ENCODE peak calls at places on chromosomes 12 and 14, in six cellular contexts. U, X, S, L, K and V are unnamed samples.

GRCh38 chr12:93790472-93791152 is 113.4 kb downstream of the CRADD start:
- DNase-seq in U (no peak), X (no peak), S (no peak), L (no peak), K (no peak), V (no peak)

GRCh38 chr14:103113774-103114173 is 9.5 kb upstream of the TNFAIP2 start:
- DNase-seq in U (no peak), X (no peak), S (no peak), L (no peak), K (no peak), V (no peak)

GRCh38 chr14:31879661-31880348 is 197.3 kb upstream of the ARHGAP5 start:
- DNase-seq in U (no peak), X (no peak), S (no peak), L (no peak), K (no peak), V (no peak)

GRCh38 chr12:119328111-119328510 is 6.4 kb upstream of the CCDC60 start:
- DNase-seq in U (peak; percentile 46), X (peak; percentile 75), S (peak; percentile 52), L (no peak), K (no peak), V (no peak)

GRCh38 chr12:33752854-33753253 is 269.4 kb upstream of the ALG10 start:
- DNase-seq in U (no peak), X (no peak), S (no peak), L (no peak), K (no peak), V (no peak)

GRCh38 chr14:39266871-39267591 is 33.3 kb downstream of the MIA2 start:
- DNase-seq in U (peak; percentile 85), X (peak; percentile 82), S (peak; percentile 88), L (peak; percentile 77), K (peak; percentile 52), V (peak; percentile 10)

GRCh38 chr14:76201162-76201561 is 49.4 kb downstream of the GPATCH2L start:
- DNase-seq in U (no peak), X (no peak), S (no peak), L (no peak), K (no peak), V (no peak)

GRCh38 chr14:90732142-90732541 is 84.1 kb downstream of the TTC7B start:
- DNase-seq in U (no peak), X (no peak), S (no peak), L (no peak), K (no peak), V (peak; percentile 18)

GRCh38 chr12:2876431-2877046 is 435 bp downstream of the FOXM1 start:
- DNase-seq in U (no peak), X (no peak), S (peak; percentile 60), L (peak; percentile 12), K (no peak), V (no peak)

GRCh38 chr12:48927261-48927660 is 2.0 kb upstream of the FKBP11 start:
- DNase-seq in U (no peak), X (no peak), S (no peak), L (no peak), K (no peak), V (no peak)

GRCh38 chr14:33945329-33945728 is 5.5 kb downstream of the EGLN3 start:
- DNase-seq in U (no peak), X (no peak), S (no peak), L (no peak), K (no peak), V (no peak)

GRCh38 chr12:123064356-123064755 is 83.9 kb downstream of the ARL6IP4 start:
- DNase-seq in U (no peak), X (no peak), S (no peak), L (no peak), K (no peak), V (no peak)

GRCh38 chr14:89908712-89909450 is 45.6 kb downstream of the EFCAB11 start:
- DNase-seq in U (no peak), X (no peak), S (no peak), L (no peak), K (no peak), V (no peak)

GRCh38 chr14:61619494-61619893 is 75.8 kb upstream of the HIF1A start:
- DNase-seq in U (no peak), X (no peak), S (no peak), L (no peak), K (no peak), V (no peak)

GRCh38 chr12:2503762-2504161 is 291.0 kb upstream of the FKBP4 start:
- DNase-seq in U (peak; percentile 69), X (no peak), S (no peak), L (no peak), K (no peak), V (no peak)

GRCh38 chr12:48160807-48161206 is 3.5 kb upstream of the ASB8 start:
- DNase-seq in U (no peak), X (no peak), S (no peak), L (no peak), K (no peak), V (no peak)

GRCh38 chr14:96783306-96784224 is 13.6 kb upstream of the VRK1 start:
- DNase-seq in U (no peak), X (no peak), S (no peak), L (no peak), K (no peak), V (peak; percentile 65)

GRCh38 chr12:65685514-65685913 is 138.8 kb upstream of the HMGA2 start:
- DNase-seq in U (peak; percentile 43), X (no peak), S (no peak), L (no peak), K (no peak), V (no peak)

GRCh38 chr12:1776139-1776975 is 44.0 kb upstream of the LRTM2 start:
- DNase-seq in U (no peak), X (no peak), S (no peak), L (no peak), K (no peak), V (no peak)

GRCh38 chr14:61472025-61472672 is 150.8 kb downstream of the PRKCH start:
- DNase-seq in U (peak; percentile 54), X (no peak), S (peak; percentile 2), L (peak; percentile 65), K (peak; percentile 53), V (no peak)

GRCh38 chr12:91113621-91114020 is 2.3 kb upstream of the LUM start:
- DNase-seq in U (no peak), X (no peak), S (no peak), L (no peak), K (no peak), V (no peak)

GRCh38 chr14:69483765-69484443 is 624 bp upstream of the PLEKHD1 start:
- DNase-seq in U (peak; percentile 53), X (peak; percentile 64), S (peak; percentile 42), L (no peak), K (no peak), V (no peak)

GRCh38 chr14:98622208-98623051 is 649.6 kb downstream of the BCL11B start:
- DNase-seq in U (no peak), X (no peak), S (no peak), L (no peak), K (no peak), V (no peak)

GRCh38 chr14:89654998-89655397 is 238.0 kb upstream of the FOXN3 start:
- DNase-seq in U (no peak), X (no peak), S (peak; percentile 19), L (no peak), K (no peak), V (no peak)

GRCh38 chr14:33652566-33653320 is 298.1 kb downstream of the EGLN3 start:
- DNase-seq in U (no peak), X (no peak), S (no peak), L (no peak), K (no peak), V (no peak)